ENCODE peak calls at places on chromosomes 1 and 21, in five cellular contexts. One of them, this sample, is unnamed.

GRCh38 chr1:23103001-23103879 is 65.4 kb downstream of the LUZP1 start:
- DNase-seq in psoas muscle: no peak
- DNase-seq in WERI-Rb-1: no peak
- DNase-seq in hepatocyte: no peak
- DNase-seq in Peyer's patch: no peak
- DNase-seq in this sample: no peak

GRCh38 chr1:239814306-239814881 is 277.3 kb upstream of the FMN2 start:
- DNase-seq in psoas muscle: no peak
- DNase-seq in WERI-Rb-1: no peak
- DNase-seq in hepatocyte: peak; percentile 70
- DNase-seq in Peyer's patch: no peak
- DNase-seq in this sample: peak; percentile 67

GRCh38 chr1:6904476-6905170 is 119.4 kb downstream of the CAMTA1 start:
- DNase-seq in psoas muscle: peak; percentile 31
- DNase-seq in WERI-Rb-1: no peak
- DNase-seq in hepatocyte: no peak
- DNase-seq in Peyer's patch: no peak
- DNase-seq in this sample: no peak

GRCh38 chr1:71080178-71080781 is 555 bp downstream of the ZRANB2 start:
- DNase-seq in psoas muscle: no peak
- DNase-seq in WERI-Rb-1: no peak
- DNase-seq in hepatocyte: peak; percentile 66
- DNase-seq in Peyer's patch: no peak
- DNase-seq in this sample: peak; percentile 12

GRCh38 chr1:198220428-198220827 is 63.6 kb downstream of the NEK7 start:
- DNase-seq in psoas muscle: no peak
- DNase-seq in WERI-Rb-1: no peak
- DNase-seq in hepatocyte: no peak
- DNase-seq in Peyer's patch: no peak
- DNase-seq in this sample: no peak

GRCh38 chr1:245201827-245202226 is 47.0 kb downstream of the KIF26B start:
- DNase-seq in psoas muscle: no peak
- DNase-seq in WERI-Rb-1: no peak
- DNase-seq in hepatocyte: no peak
- DNase-seq in Peyer's patch: no peak
- DNase-seq in this sample: no peak

GRCh38 chr1:33146038-33146437 is 35.8 kb downstream of the TRIM62 start:
- DNase-seq in psoas muscle: no peak
- DNase-seq in WERI-Rb-1: no peak
- DNase-seq in hepatocyte: no peak
- DNase-seq in Peyer's patch: no peak
- DNase-seq in this sample: no peak

GRCh38 chr1:25689686-25690381 is 73.2 kb downstream of the MAN1C1 start:
- DNase-seq in psoas muscle: no peak
- DNase-seq in WERI-Rb-1: no peak
- DNase-seq in hepatocyte: no peak
- DNase-seq in Peyer's patch: no peak
- DNase-seq in this sample: no peak

GRCh38 chr1:169858467-169858866 is 35.2 kb downstream of the SCYL3 start:
- DNase-seq in psoas muscle: no peak
- DNase-seq in WERI-Rb-1: no peak
- DNase-seq in hepatocyte: no peak
- DNase-seq in Peyer's patch: no peak
- DNase-seq in this sample: no peak

GRCh38 chr21:29371464-29371863 is 72.7 kb downstream of the BACH1 start:
- DNase-seq in psoas muscle: no peak
- DNase-seq in WERI-Rb-1: no peak
- DNase-seq in hepatocyte: no peak
- DNase-seq in Peyer's patch: no peak
- DNase-seq in this sample: no peak

GRCh38 chr21:26686278-26686677 is 113.2 kb upstream of the CYYR1 start:
- DNase-seq in psoas muscle: no peak
- DNase-seq in WERI-Rb-1: no peak
- DNase-seq in hepatocyte: no peak
- DNase-seq in Peyer's patch: peak; percentile 18
- DNase-seq in this sample: peak; percentile 22

GRCh38 chr1:24743404-24744211 is 1.6 kb upstream of the CLIC4 start:
- DNase-seq in psoas muscle: no peak
- DNase-seq in WERI-Rb-1: peak; percentile 60
- DNase-seq in hepatocyte: peak; percentile 73
- DNase-seq in Peyer's patch: no peak
- DNase-seq in this sample: no peak

GRCh38 chr1:33971913-33972312 is 108.0 kb downstream of the HMGB4 start:
- DNase-seq in psoas muscle: no peak
- DNase-seq in WERI-Rb-1: no peak
- DNase-seq in hepatocyte: no peak
- DNase-seq in Peyer's patch: no peak
- DNase-seq in this sample: no peak

GRCh38 chr1:224497714-224498573 is 63.3 kb upstream of the WDR26 start:
- DNase-seq in psoas muscle: no peak
- DNase-seq in WERI-Rb-1: no peak
- DNase-seq in hepatocyte: peak; percentile 44
- DNase-seq in Peyer's patch: no peak
- DNase-seq in this sample: no peak

GRCh38 chr1:156151093-156151688 is 2.2 kb upstream of the SEMA4A start:
- DNase-seq in psoas muscle: peak; percentile 45
- DNase-seq in WERI-Rb-1: no peak
- DNase-seq in hepatocyte: no peak
- DNase-seq in Peyer's patch: no peak
- DNase-seq in this sample: no peak

GRCh38 chr1:202586018-202586821 is 124.0 kb downstream of the SYT2 start:
- DNase-seq in psoas muscle: no peak
- DNase-seq in WERI-Rb-1: no peak
- DNase-seq in hepatocyte: peak; percentile 37
- DNase-seq in Peyer's patch: peak; percentile 33
- DNase-seq in this sample: no peak

GRCh38 chr1:154714638-154715037 is 106.7 kb upstream of the ADAR start:
- DNase-seq in psoas muscle: no peak
- DNase-seq in WERI-Rb-1: peak; percentile 44
- DNase-seq in hepatocyte: no peak
- DNase-seq in Peyer's patch: no peak
- DNase-seq in this sample: no peak

GRCh38 chr1:238582816-238583215 is 692.1 kb upstream of the ZP4 start:
- DNase-seq in psoas muscle: no peak
- DNase-seq in WERI-Rb-1: no peak
- DNase-seq in hepatocyte: no peak
- DNase-seq in Peyer's patch: no peak
- DNase-seq in this sample: no peak

GRCh38 chr1:165773324-165773965 is 4.8 kb upstream of the TMCO1 start:
- DNase-seq in psoas muscle: no peak
- DNase-seq in WERI-Rb-1: no peak
- DNase-seq in hepatocyte: no peak
- DNase-seq in Peyer's patch: no peak
- DNase-seq in this sample: no peak

GRCh38 chr1:204376919-204377799 is 17.4 kb upstream of the PLEKHA6 start:
- DNase-seq in psoas muscle: no peak
- DNase-seq in WERI-Rb-1: peak; percentile 13
- DNase-seq in hepatocyte: peak; percentile 84
- DNase-seq in Peyer's patch: no peak
- DNase-seq in this sample: no peak

GRCh38 chr1:81851217-81851616 is 50.5 kb downstream of the ADGRL2 start:
- DNase-seq in psoas muscle: no peak
- DNase-seq in WERI-Rb-1: no peak
- DNase-seq in hepatocyte: no peak
- DNase-seq in Peyer's patch: no peak
- DNase-seq in this sample: no peak

GRCh38 chr1:238141295-238141694 is 250.6 kb upstream of the ZP4 start:
- DNase-seq in psoas muscle: no peak
- DNase-seq in WERI-Rb-1: no peak
- DNase-seq in hepatocyte: no peak
- DNase-seq in Peyer's patch: no peak
- DNase-seq in this sample: no peak

GRCh38 chr1:190679444-190679843 is 201.8 kb upstream of the BRINP3 start:
- DNase-seq in psoas muscle: no peak
- DNase-seq in WERI-Rb-1: no peak
- DNase-seq in hepatocyte: no peak
- DNase-seq in Peyer's patch: no peak
- DNase-seq in this sample: no peak

GRCh38 chr1:227803933-227804332 is 11.5 kb upstream of the PRSS38 start:
- DNase-seq in psoas muscle: no peak
- DNase-seq in WERI-Rb-1: no peak
- DNase-seq in hepatocyte: no peak
- DNase-seq in Peyer's patch: no peak
- DNase-seq in this sample: no peak

GRCh38 chr1:176897350-176898236 is 266.9 kb downstream of the ASTN1 start:
- DNase-seq in psoas muscle: peak; percentile 72
- DNase-seq in WERI-Rb-1: peak; percentile 90
- DNase-seq in hepatocyte: peak; percentile 72
- DNase-seq in Peyer's patch: peak; percentile 18
- DNase-seq in this sample: peak; percentile 84

GRCh38 chr1:54332781-54333585 is 73.2 kb downstream of the SSBP3 start:
- DNase-seq in psoas muscle: no peak
- DNase-seq in WERI-Rb-1: no peak
- DNase-seq in hepatocyte: no peak
- DNase-seq in Peyer's patch: no peak
- DNase-seq in this sample: peak; percentile 10

GRCh38 chr21:44378646-44379581 is 25.5 kb downstream of the TRPM2 start:
- DNase-seq in psoas muscle: peak; percentile 28
- DNase-seq in WERI-Rb-1: no peak
- DNase-seq in hepatocyte: no peak
- DNase-seq in Peyer's patch: no peak
- DNase-seq in this sample: peak; percentile 50

GRCh38 chr1:28565726-28566125 is 12.8 kb downstream of the TRNAU1AP start:
- DNase-seq in psoas muscle: no peak
- DNase-seq in WERI-Rb-1: no peak
- DNase-seq in hepatocyte: no peak
- DNase-seq in Peyer's patch: no peak
- DNase-seq in this sample: no peak

GRCh38 chr1:67146101-67146500 is 11.3 kb upstream of the C1orf141 start:
- DNase-seq in psoas muscle: no peak
- DNase-seq in WERI-Rb-1: no peak
- DNase-seq in hepatocyte: no peak
- DNase-seq in Peyer's patch: no peak
- DNase-seq in this sample: no peak

GRCh38 chr1:96049759-96050409 is 671.7 kb upstream of the PTBP2 start:
- DNase-seq in psoas muscle: no peak
- DNase-seq in WERI-Rb-1: no peak
- DNase-seq in hepatocyte: no peak
- DNase-seq in Peyer's patch: no peak
- DNase-seq in this sample: no peak

GRCh38 chr1:235735630-235736029 is 86.0 kb upstream of the GNG4 start:
- DNase-seq in psoas muscle: no peak
- DNase-seq in WERI-Rb-1: no peak
- DNase-seq in hepatocyte: no peak
- DNase-seq in Peyer's patch: no peak
- DNase-seq in this sample: no peak

GRCh38 chr1:943545-944340 is 15.3 kb downstream of the NOC2L start:
- DNase-seq in psoas muscle: no peak
- DNase-seq in WERI-Rb-1: no peak
- DNase-seq in hepatocyte: no peak
- DNase-seq in Peyer's patch: no peak
- DNase-seq in this sample: peak; percentile 81

GRCh38 chr1:942864-943533 is 16.1 kb downstream of the NOC2L start:
- DNase-seq in psoas muscle: no peak
- DNase-seq in WERI-Rb-1: no peak
- DNase-seq in hepatocyte: peak; percentile 54
- DNase-seq in Peyer's patch: no peak
- DNase-seq in this sample: peak; percentile 85

GRCh38 chr1:941027-941587 is 17.4 kb downstream of the SAMD11 start:
- DNase-seq in psoas muscle: no peak
- DNase-seq in WERI-Rb-1: no peak
- DNase-seq in hepatocyte: no peak
- DNase-seq in Peyer's patch: no peak
- DNase-seq in this sample: peak; percentile 82

GRCh38 chr1:941588-942383 is 17.3 kb downstream of the NOC2L start:
- DNase-seq in psoas muscle: no peak
- DNase-seq in WERI-Rb-1: peak; percentile 91
- DNase-seq in hepatocyte: peak; percentile 92
- DNase-seq in Peyer's patch: no peak
- DNase-seq in this sample: peak; percentile 95

GRCh38 chr1:942411-942821 is 16.6 kb downstream of the NOC2L start:
- DNase-seq in psoas muscle: no peak
- DNase-seq in WERI-Rb-1: no peak
- DNase-seq in hepatocyte: peak; percentile 61
- DNase-seq in Peyer's patch: no peak
- DNase-seq in this sample: peak; percentile 92
- H3K4me3 ChIP-seq in psoas muscle: peak overlapping the region; percentile 62
- H3K4me3 ChIP-seq in WERI-Rb-1: peak overlapping the region; percentile 51
- H3K4me3 ChIP-seq in hepatocyte: peak overlapping the region; percentile 27
- H3K4me3 ChIP-seq in Peyer's patch: peak overlapping the region; percentile 50
- H3K4me3 ChIP-seq in this sample: peak overlapping the region; percentile 50

DNA sequence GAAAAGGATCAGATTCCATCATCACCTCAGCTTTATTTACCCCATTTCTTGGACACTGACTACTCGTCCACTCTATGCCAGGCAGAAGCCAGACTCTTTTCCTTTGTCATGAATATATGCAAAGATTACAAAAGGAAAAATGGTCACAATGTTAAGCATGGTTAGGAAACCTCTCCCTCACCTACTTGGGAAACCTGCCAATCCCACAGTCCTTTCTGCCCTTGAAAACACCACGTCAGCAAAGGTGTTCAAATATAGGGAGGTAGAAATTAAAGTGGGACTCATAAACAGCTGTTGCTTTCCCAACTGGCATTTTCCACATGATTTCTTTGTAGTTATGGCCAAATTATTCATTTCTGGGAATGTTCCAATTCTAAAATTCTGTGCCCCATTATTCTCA is 16.2 kb upstream of the ATP13A2 start:
- DNase-seq in psoas muscle: no peak
- DNase-seq in WERI-Rb-1: no peak
- DNase-seq in hepatocyte: no peak
- DNase-seq in Peyer's patch: no peak
- DNase-seq in this sample: no peak
- H3K36me3 ChIP-seq in psoas muscle: peaks cover 97% of the 10 kb centered on the region
- H3K36me3 ChIP-seq in WERI-Rb-1: peaks cover 58% of the 10 kb centered on the region
- H3K36me3 ChIP-seq in hepatocyte: no peaks in the 10 kb centered on the region
- H3K36me3 ChIP-seq in Peyer's patch: no peaks in the 10 kb centered on the region
- H3K36me3 ChIP-seq in this sample: peaks cover 39% of the 10 kb centered on the region

GRCh38 chr1:9892563-9893528 is 17.2 kb downstream of the CTNNBIP1 start:
- DNase-seq in psoas muscle: no peak
- DNase-seq in WERI-Rb-1: no peak
- DNase-seq in hepatocyte: no peak
- DNase-seq in Peyer's patch: no peak
- DNase-seq in this sample: no peak
- H3K4me3 ChIP-seq in psoas muscle: no peak overlapping the region
- H3K4me3 ChIP-seq in WERI-Rb-1: no peak overlapping the region
- H3K4me3 ChIP-seq in hepatocyte: no peak overlapping the region
- H3K4me3 ChIP-seq in Peyer's patch: no peak overlapping the region
- H3K4me3 ChIP-seq in this sample: no peak overlapping the region

GRCh38 chr1:35442737-35443136 is 114.5 kb downstream of the KIAA0319L start:
- DNase-seq in psoas muscle: no peak
- DNase-seq in WERI-Rb-1: no peak
- DNase-seq in hepatocyte: no peak
- DNase-seq in Peyer's patch: no peak
- DNase-seq in this sample: no peak

GRCh38 chr1:35441926-35442579 is 115.2 kb downstream of the KIAA0319L start:
- DNase-seq in psoas muscle: no peak
- DNase-seq in WERI-Rb-1: no peak
- DNase-seq in hepatocyte: no peak
- DNase-seq in Peyer's patch: no peak
- DNase-seq in this sample: no peak

GRCh38 chr1:35447278-35447677 is 109.9 kb downstream of the KIAA0319L start:
- DNase-seq in psoas muscle: no peak
- DNase-seq in WERI-Rb-1: no peak
- DNase-seq in hepatocyte: no peak
- DNase-seq in Peyer's patch: no peak
- DNase-seq in this sample: no peak

GRCh38 chr1:35444519-35444774 is 112.8 kb downstream of the KIAA0319L start:
- DNase-seq in psoas muscle: no peak
- DNase-seq in WERI-Rb-1: no peak
- DNase-seq in hepatocyte: no peak
- DNase-seq in Peyer's patch: no peak
- DNase-seq in this sample: no peak

GRCh38 chr1:35443768-35444518 is 113.3 kb downstream of the KIAA0319L start:
- DNase-seq in psoas muscle: no peak
- DNase-seq in WERI-Rb-1: no peak
- DNase-seq in hepatocyte: no peak
- DNase-seq in Peyer's patch: no peak
- DNase-seq in this sample: peak; percentile 29
- H3K36me3 ChIP-seq in psoas muscle: peaks cover 100% of the 10 kb centered on the region
- H3K36me3 ChIP-seq in WERI-Rb-1: peaks cover 68% of the 10 kb centered on the region
- H3K36me3 ChIP-seq in hepatocyte: no peaks in the 10 kb centered on the region
- H3K36me3 ChIP-seq in Peyer's patch: no peaks in the 10 kb centered on the region
- H3K36me3 ChIP-seq in this sample: peaks cover 46% of the 10 kb centered on the region